ENCODE peak calls at places on chromosome 12, in seven cellular contexts. U, F, P, I, X, Y and K are unnamed samples.

GRCh38 chr12:64696065-64696741 is 63.0 kb downstream of the GNS start:
- DNase-seq in U (no peak), F (no peak), P (no peak), I (no peak), X (no peak), Y (no peak), K (peak; percentile 28)

GRCh38 chr12:108609535-108610335 is 11.9 kb upstream of the TMEM119 start:
- DNase-seq in U (no peak), F (peak; percentile 73), P (no peak), I (peak; percentile 82), X (no peak), Y (peak; percentile 46), K (peak; percentile 100)

GRCh38 chr12:89173096-89173495 is 179.2 kb downstream of the DUSP6 start:
- DNase-seq in U (no peak), F (no peak), P (no peak), I (no peak), X (no peak), Y (no peak), K (no peak)

GRCh38 chr12:86719381-86719780 is 463.2 kb upstream of the MGAT4C start:
- DNase-seq in U (no peak), F (no peak), P (no peak), I (no peak), X (no peak), Y (no peak), K (no peak)

GRCh38 chr12:47818007-47818376 is 1.7 kb downstream of the HDAC7 start:
- DNase-seq in U (no peak), F (no peak), P (no peak), I (no peak), X (no peak), Y (no peak), K (no peak)

GRCh38 chr12:112750971-112751370 is 40.6 kb upstream of the RPH3A start:
- DNase-seq in U (no peak), F (no peak), P (no peak), I (no peak), X (no peak), Y (no peak), K (no peak)

GRCh38 chr12:124390442-124391116 is 95.7 kb downstream of the RFLNA start:
- DNase-seq in U (no peak), F (no peak), P (no peak), I (peak; percentile 84), X (no peak), Y (peak; percentile 68), K (peak; percentile 67)

GRCh38 chr12:46266382-46266791 is 2.5 kb downstream of the SLC38A1 start:
- DNase-seq in U (peak; percentile 18), F (no peak), P (no peak), I (no peak), X (peak; percentile 62), Y (no peak), K (no peak)

GRCh38 chr12:31773867-31774266 is 45.0 kb upstream of the AMN1 start:
- DNase-seq in U (no peak), F (no peak), P (no peak), I (no peak), X (no peak), Y (no peak), K (no peak)

GRCh38 chr12:126212827-126213226 is 1147.6 kb downstream of the AACS start:
- DNase-seq in U (no peak), F (no peak), P (no peak), I (no peak), X (no peak), Y (no peak), K (no peak)

GRCh38 chr12:67256649-67257048 is 12.5 kb upstream of the CAND1 start:
- DNase-seq in U (no peak), F (no peak), P (no peak), I (no peak), X (no peak), Y (no peak), K (no peak)

GRCh38 chr12:47422656-47423055 is 283.2 kb downstream of the RPAP3 start:
- DNase-seq in U (no peak), F (no peak), P (no peak), I (no peak), X (no peak), Y (no peak), K (no peak)

GRCh38 chr12:43758247-43758727 is 303 bp downstream of the PUS7L start:
- DNase-seq in U (peak; percentile 17), F (no peak), P (no peak), I (peak; percentile 49), X (peak; percentile 41), Y (peak; percentile 38), K (no peak)

GRCh38 chr12:62001424-62001823 is 258.8 kb upstream of the USP15 start:
- DNase-seq in U (no peak), F (no peak), P (no peak), I (no peak), X (no peak), Y (no peak), K (no peak)

GRCh38 chr12:26268841-26269553 is 73.6 kb downstream of the SSPN start:
- DNase-seq in U (no peak), F (no peak), P (no peak), I (no peak), X (no peak), Y (no peak), K (no peak)

DNA sequence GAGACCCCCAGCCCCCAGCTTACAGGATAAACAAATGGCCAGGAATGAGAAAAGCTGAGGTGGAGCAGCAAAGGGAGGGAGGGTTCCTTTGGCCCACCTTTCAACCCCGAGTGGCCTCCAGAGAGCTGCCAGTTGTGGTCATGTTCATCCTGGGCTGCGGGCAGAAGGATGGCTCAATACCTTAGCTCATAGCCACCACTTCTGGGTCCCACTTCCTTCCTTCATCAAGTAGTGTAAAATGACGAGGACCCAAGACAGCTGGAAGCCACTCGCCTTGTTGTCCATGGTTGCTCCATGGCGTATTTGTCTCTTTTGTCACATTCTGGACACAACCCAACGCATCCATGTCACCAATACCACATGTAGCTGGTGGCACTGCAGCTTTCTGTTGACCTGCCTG is 24.2 kb downstream of the CRACR2A start:
- DNase-seq in U (no peak), F (no peak), P (no peak), I (no peak), X (no peak), Y (no peak), K (no peak)
- H3K4me1 ChIP-seq in U (no peaks in the 10 kb centered on the region), F (no peaks in the 10 kb centered on the region), P (peaks cover 4% of the 10 kb centered on the region), I (no peaks in the 10 kb centered on the region), X (peaks cover 2% of the 10 kb centered on the region), Y (no peaks in the 10 kb centered on the region), K (no peaks in the 10 kb centered on the region)

GRCh38 chr12:116245189-116245588 is 32.3 kb downstream of the MED13L start:
- DNase-seq in U (no peak), F (no peak), P (no peak), I (no peak), X (no peak), Y (no peak), K (peak; percentile 53)
- H3K4me1 ChIP-seq in U (peaks cover 10% of the 10 kb centered on the region), F (peaks cover 50% of the 10 kb centered on the region), P (peaks cover 4% of the 10 kb centered on the region), I (peaks cover 75% of the 10 kb centered on the region), X (peaks cover 3% of the 10 kb centered on the region), Y (peaks cover 76% of the 10 kb centered on the region), K (peaks cover 34% of the 10 kb centered on the region)

GRCh38 chr12:15546102-15546701 is 223.9 kb downstream of the PTPRO start:
- DNase-seq in U (peak; percentile 37), F (no peak), P (no peak), I (no peak), X (no peak), Y (no peak), K (no peak)

GRCh38 chr12:15541996-15542631 is 219.8 kb downstream of the PTPRO start:
- DNase-seq in U (no peak), F (no peak), P (no peak), I (no peak), X (no peak), Y (no peak), K (no peak)

GRCh38 chr12:15544589-15544988 is 222.3 kb downstream of the PTPRO start:
- DNase-seq in U (no peak), F (no peak), P (no peak), I (no peak), X (no peak), Y (no peak), K (no peak)

GRCh38 chr12:15545329-15545728 is 223.0 kb downstream of the PTPRO start:
- DNase-seq in U (no peak), F (no peak), P (no peak), I (no peak), X (no peak), Y (no peak), K (no peak)

GRCh38 chr12:15543347-15543746 is 221.0 kb downstream of the PTPRO start:
- DNase-seq in U (no peak), F (no peak), P (no peak), I (no peak), X (no peak), Y (no peak), K (no peak)
- H3K4me1 ChIP-seq in U (peaks cover 26% of the 10 kb centered on the region), F (no peaks in the 10 kb centered on the region), P (no peaks in the 10 kb centered on the region), I (no peaks in the 10 kb centered on the region), X (no peaks in the 10 kb centered on the region), Y (no peaks in the 10 kb centered on the region), K (peaks cover 23% of the 10 kb centered on the region)

GRCh38 chr12:111369496-111370220 is 763 bp upstream of the PHETA1 start:
- DNase-seq in U (no peak), F (no peak), P (no peak), I (no peak), X (no peak), Y (no peak), K (no peak)

GRCh38 chr12:111366583-111366982 is 2.3 kb downstream of the PHETA1 start:
- DNase-seq in U (no peak), F (no peak), P (no peak), I (no peak), X (no peak), Y (no peak), K (no peak)

GRCh38 chr12:111367661-111368221 is 1.2 kb downstream of the PHETA1 start:
- DNase-seq in U (no peak), F (peak; percentile 17), P (no peak), I (no peak), X (peak; percentile 16), Y (peak; percentile 77), K (no peak)

GRCh38 chr12:111368291-111368683 is 608 bp downstream of the PHETA1 start:
- DNase-seq in U (no peak), F (peak; percentile 47), P (no peak), I (no peak), X (no peak), Y (no peak), K (no peak)

DNA sequence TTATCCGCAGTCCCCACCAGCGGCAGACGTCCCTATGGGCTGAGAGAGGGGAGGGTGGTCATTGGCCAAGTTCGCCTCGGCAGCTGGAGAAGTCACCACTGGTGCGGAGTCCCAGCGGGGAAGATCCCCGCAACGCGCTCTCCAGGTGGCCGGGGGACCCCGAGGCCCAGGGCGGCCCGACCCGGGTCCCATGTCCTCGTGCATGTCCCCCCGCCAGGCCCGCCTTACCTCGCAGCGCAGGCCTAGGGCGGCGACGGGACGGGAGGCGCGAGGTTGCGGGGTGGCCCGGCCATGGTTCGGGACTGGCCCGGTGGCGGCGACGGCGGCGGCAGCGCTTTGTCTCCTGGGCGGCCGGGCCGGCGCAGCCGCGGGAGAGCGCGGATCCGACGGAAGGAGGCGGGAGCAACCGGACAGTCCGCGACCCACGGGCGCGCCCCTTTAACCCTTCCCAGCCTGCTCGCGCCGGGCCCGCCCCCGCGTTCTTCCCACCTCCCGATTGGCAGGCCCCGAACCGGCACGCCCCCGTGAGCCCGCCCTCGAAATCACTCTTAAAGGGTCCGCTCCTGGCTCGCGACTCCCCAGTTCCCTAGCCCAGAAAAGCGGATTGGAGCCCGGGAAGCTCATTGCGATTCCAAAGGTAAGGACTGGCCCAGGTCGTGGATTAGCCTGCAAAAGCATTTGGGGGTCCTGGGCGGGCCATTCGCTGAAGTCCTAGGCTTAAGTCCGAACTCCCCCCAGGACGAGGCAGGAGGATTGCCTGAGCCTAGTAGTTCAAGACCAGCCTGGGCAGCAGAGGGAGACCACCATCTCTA is at the start of gene PHETA1:
- DNase-seq in U (peak; percentile 72), F (peak; percentile 96), P (peak; percentile 94), I (peak; percentile 96), X (peak; percentile 86), Y (peak; percentile 95), K (peak; percentile 92)
- H3K4me1 ChIP-seq in U (no peaks in the 10 kb centered on the region), F (peaks cover 32% of the 10 kb centered on the region), P (no peaks in the 10 kb centered on the region), I (peaks cover 16% of the 10 kb centered on the region), X (peaks cover 5% of the 10 kb centered on the region), Y (peaks cover 20% of the 10 kb centered on the region), K (peaks cover 15% of the 10 kb centered on the region)

GRCh38 chr12:131897276-131897675 is 2.9 kb downstream of the ULK1 start:
- DNase-seq in U (no peak), F (no peak), P (no peak), I (peak; percentile 61), X (no peak), Y (peak; percentile 21), K (no peak)
- H3K4me1 ChIP-seq in U (no peaks in the 10 kb centered on the region), F (peaks cover 41% of the 10 kb centered on the region), P (no peaks in the 10 kb centered on the region), I (peaks cover 54% of the 10 kb centered on the region), X (no peaks in the 10 kb centered on the region), Y (peaks cover 43% of the 10 kb centered on the region), K (peaks cover 18% of the 10 kb centered on the region)